ENCODE peak calls at places on chromosomes 2 and 18, in ten cellular contexts. M is stomach; R is spleen; B is MM.1S; H is effector memory CD4-positive, alpha-beta T cell; L is cardiac muscle cell; D is psoas muscle; X is heart left ventricle; Y is fibroblast of lung; E is neural progenitor cell. S is an unnamed sample. For H3K9me3 and H3K4me1, the result is how much of the 10 kb centered on the place peaks cover.

GRCh38 chr18:26524002-26524401 is 24.4 kb downstream of the KCTD1 start:
- DNase-seq in M (no peak), R (no peak), B (no peak), H (no peak), L (no peak), D (no peak), X (no peak), Y (no peak), E (no peak), S (no peak)

GRCh38 chr2:19538411-19538963 is 180.1 kb upstream of the OSR1 start:
- DNase-seq in M (peak), R (no peak), B (no peak), H (no peak), L (peak), D (no peak), X (no peak), Y (peak), E (no peak), S (peak)

GRCh38 chr2:240137596-240138274 is 1.6 kb upstream of the COPS9 start:
- DNase-seq in M (no peak), R (peak), B (no peak), H (no peak), L (no peak), D (no peak), X (no peak), Y (no peak), E (no peak), S (no peak)

GRCh38 chr2:140949932-140950331 is 1180.9 kb downstream of the LRP1B start:
- DNase-seq in M (no peak), R (no peak), B (no peak), H (no peak), L (no peak), D (no peak), X (no peak), Y (no peak), E (no peak), S (no peak)

GRCh38 chr2:186868344-186868743 is 19.4 kb upstream of the ZSWIM2 start:
- DNase-seq in M (no peak), R (no peak), B (no peak), H (no peak), L (peak), D (no peak), X (no peak), Y (peak), E (no peak), S (no peak)

GRCh38 chr2:66987747-66988146 is 409.4 kb upstream of the ETAA1 start:
- DNase-seq in M (no peak), R (no peak), B (no peak), H (no peak), L (no peak), D (no peak), X (no peak), Y (no peak), E (no peak), S (no peak)

GRCh38 chr2:217279571-217279970 is 419.7 kb upstream of the TNP1 start:
- DNase-seq in M (no peak), R (no peak), B (no peak), H (no peak), L (peak), D (no peak), X (peak), Y (peak), E (no peak), S (no peak)

GRCh38 chr2:84830095-84830494 is 50.8 kb downstream of the TRABD2A start:
- DNase-seq in M (peak), R (peak), B (no peak), H (no peak), L (peak), D (no peak), X (peak), Y (peak), E (no peak), S (no peak)

GRCh38 chr18:79405781-79406575 is 10.2 kb downstream of the NFATC1 start:
- DNase-seq in M (peak), R (peak), B (no peak), H (peak), L (no peak), D (no peak), X (peak), Y (no peak), E (no peak), S (peak)

GRCh38 chr2:211174631-211175030 is 618.2 kb downstream of the CPS1 start:
- DNase-seq in M (no peak), R (no peak), B (no peak), H (no peak), L (no peak), D (no peak), X (no peak), Y (no peak), E (no peak), S (no peak)

GRCh38 chr2:205726506-205726905 is 44.2 kb downstream of the NRP2 start:
- DNase-seq in M (no peak), R (no peak), B (no peak), H (no peak), L (no peak), D (no peak), X (no peak), Y (no peak), E (no peak), S (no peak)

GRCh38 chr2:25230128-25230527 is 61.7 kb upstream of the POMC start:
- DNase-seq in M (peak), R (no peak), B (no peak), H (no peak), L (no peak), D (no peak), X (no peak), Y (no peak), E (no peak), S (no peak)

GRCh38 chr2:174577967-174578589 is 19.5 kb downstream of the WIPF1 start:
- DNase-seq in M (no peak), R (no peak), B (peak), H (peak), L (peak), D (no peak), X (no peak), Y (peak), E (peak), S (peak)

GRCh38 chr2:189579585-189579984 is 1.0 kb downstream of the SLC40A1 start:
- DNase-seq in M (no peak), R (no peak), B (no peak), H (no peak), L (peak), D (no peak), X (no peak), Y (no peak), E (no peak), S (peak)

GRCh38 chr2:30273574-30273929 is 42.2 kb downstream of the LBH start:
- DNase-seq in M (no peak), R (no peak), B (no peak), H (no peak), L (no peak), D (no peak), X (no peak), Y (no peak), E (no peak), S (no peak)

DNA sequence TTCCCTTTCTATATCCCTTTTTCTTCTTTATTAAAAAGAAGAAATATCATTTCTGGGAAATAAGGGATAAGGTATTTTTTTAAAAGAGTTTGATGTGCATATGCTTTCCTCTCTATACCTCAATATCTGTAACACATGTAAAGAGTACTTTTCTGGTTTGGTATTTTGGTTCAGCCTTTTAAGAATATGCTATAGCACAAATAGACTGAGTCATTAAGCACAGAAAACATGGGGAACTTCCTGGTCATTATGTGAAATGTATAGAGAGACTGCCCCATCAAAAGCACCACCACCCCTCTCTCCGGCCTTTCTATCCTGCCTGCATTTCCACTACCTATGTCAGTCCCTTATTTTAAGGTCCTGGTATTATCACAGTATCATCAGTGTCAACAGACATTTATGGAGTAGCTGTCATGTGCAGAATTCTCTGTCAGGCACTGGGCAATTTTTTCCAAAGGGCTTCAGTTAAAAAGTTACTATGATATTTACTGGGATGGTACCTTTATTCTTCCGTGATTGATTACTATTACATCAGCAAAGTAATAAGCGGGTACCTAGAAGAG is 88.4 kb downstream of the ALPK2 start:
- DNase-seq in M (no peak), R (no peak), B (no peak), H (no peak), L (no peak), D (no peak), X (no peak), Y (no peak), E (no peak), S (peak)
- H3K4me3 ChIP-seq in M (no peak), R (no peak), B (no peak), H (no peak), L (no peak), D (no peak), X (no peak), Y (no peak), E (no peak), S (no peak)

GRCh38 chr2:95149397-95149984 is 10.2 kb downstream of the ZNF514 start:
- DNase-seq in M (no peak), R (no peak), B (no peak), H (no peak), L (no peak), D (no peak), X (no peak), Y (peak), E (no peak), S (no peak)
- H3K9me3 ChIP-seq in M (half or more), R (half or more), B (under half), H (half or more), L (under half), D (half or more), X (half or more), Y (under half), E (half or more), S (under half)

GRCh38 chr18:48135436-48135966 is 205.0 kb upstream of the SMAD2 start:
- DNase-seq in M (no peak), R (peak), B (no peak), H (no peak), L (no peak), D (no peak), X (no peak), Y (no peak), E (no peak), S (no peak)
- H3K4me1 ChIP-seq in M (half or more), R (under half), B (under half), H (under half), L (under half), D (under half), X (under half), Y (under half), E (under half), S (under half)

GRCh38 chr2:36404312-36404711 is 48.7 kb downstream of the CRIM1 start:
- DNase-seq in M (no peak), R (no peak), B (no peak), H (no peak), L (no peak), D (no peak), X (no peak), Y (peak), E (no peak), S (no peak)
- H3K4me3 ChIP-seq in M (no peak), R (no peak), B (no peak), H (no peak), L (no peak), D (no peak), X (no peak), Y (no peak), E (no peak), S (no peak)